ENCODE peak calls at places on chromosomes 3 and 15, in four cellular contexts. W, H, A and Q are unnamed samples.

GRCh38 chr3:139101396-139101795 is 56.7 kb upstream of the PRR23C start:
- DNase-seq in A (no peak), W (no peak), H (no peak), Q (no peak)

GRCh38 chr3:151476344-151477018 is 15.6 kb upstream of the IGSF10 start:
- DNase-seq in A (no peak), W (no peak), H (no peak), Q (no peak)

GRCh38 chr3:38634133-38634532 is 15.4 kb downstream of the SCN5A start:
- DNase-seq in W (no peak), A (no peak), H (peak), Q (no peak)

GRCh38 chr15:74322558-74323180 is 44.8 kb downstream of the CYP11A1 start:
- DNase-seq in A (no peak), H (peak), W (peak), Q (peak)

GRCh38 chr3:45915518-45916231 is 27.6 kb upstream of the CXCR6 start:
- DNase-seq in A (peak), H (no peak), W (peak), Q (no peak)

GRCh38 chr15:39205081-39205480 is 375.8 kb upstream of the THBS1 start:
- DNase-seq in W (no peak), A (no peak), H (no peak), Q (no peak)

GRCh38 chr3:193857996-193858395 is 265.0 kb downstream of the OPA1 start:
- DNase-seq in A (no peak), H (no peak), W (no peak), Q (no peak)

GRCh38 chr15:69857686-69858391 is 239.9 kb downstream of the TLE3 start:
- DNase-seq in A (no peak), W (no peak), H (no peak), Q (no peak)

GRCh38 chr3:172221550-172221949 is 182.2 kb downstream of the FNDC3B start:
- DNase-seq in A (no peak), W (no peak), H (no peak), Q (no peak)

GRCh38 chr3:105747056-105747455 is 121.8 kb downstream of the CBLB start:
- DNase-seq in H (no peak), W (no peak), A (no peak), Q (no peak)

GRCh38 chr3:179760944-179761343 is 108.1 kb downstream of the USP13 start:
- DNase-seq in A (no peak), H (peak), W (no peak), Q (no peak)

GRCh38 chr15:31457161-31457560 is 130.5 kb downstream of the KLF13 start:
- DNase-seq in H (no peak), A (no peak), W (no peak), Q (no peak)

GRCh38 chr3:101020616-101021015 is 27.4 kb upstream of the ABI3BP start:
- DNase-seq in H (no peak), A (no peak), W (no peak), Q (no peak)

GRCh38 chr3:155154255-155154654 is 74.1 kb downstream of the MME start:
- DNase-seq in W (no peak), A (no peak), H (no peak), Q (no peak)

GRCh38 chr3:126546549-126547239 is 12.0 kb downstream of the C3orf22 start:
- DNase-seq in A (no peak), H (no peak), W (no peak), Q (peak)

DNA sequence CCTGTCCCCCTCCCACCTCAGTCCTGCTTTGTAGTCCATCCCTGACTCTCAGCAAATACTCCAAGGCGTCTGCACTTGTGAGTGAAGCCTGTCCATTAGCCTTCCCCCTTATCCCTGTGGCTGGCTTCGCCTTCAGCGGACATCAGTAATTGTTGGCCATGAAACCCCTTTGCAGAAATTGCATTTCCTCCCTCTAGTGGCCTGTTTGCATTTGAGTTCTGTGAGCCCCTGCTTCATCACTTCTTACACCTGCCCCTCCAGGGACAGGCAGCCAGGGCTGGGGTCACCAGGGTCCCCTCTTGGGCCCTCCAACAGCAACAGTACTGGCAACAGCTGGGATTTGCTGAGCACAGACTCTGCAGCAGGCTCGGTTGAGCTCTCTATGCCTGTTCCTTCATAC is 9.0 kb upstream of the LRRK1 start:
- DNase-seq in H (no peak), A (no peak), W (no peak), Q (no peak)
- TF ChIP-seq CTCF in H (peak), A (peak), W (no peak), Q (no peak)

GRCh38 chr15:79310985-79311900 is at the start of gene TMED3:
- DNase-seq in H (peak), W (peak), A (peak), Q (peak)

GRCh38 chr15:79307251-79307650 is 3.7 kb upstream of the TMED3 start:
- DNase-seq in W (no peak), H (no peak), A (no peak), Q (no peak)

GRCh38 chr15:79311901-79312553 is 1.1 kb downstream of the TMED3 start:
- DNase-seq in H (no peak), A (peak), W (no peak), Q (peak)

GRCh38 chr15:79308874-79309273 is 2.0 kb upstream of the TMED3 start:
- DNase-seq in A (no peak), H (no peak), W (no peak), Q (no peak)

GRCh38 chr15:79310612-79310984 is 314 bp upstream of the TMED3 start:
- DNase-seq in A (no peak), W (no peak), H (peak), Q (no peak)
- TF ChIP-seq MXI1 in A (peak), W (peak), H (peak), Q (peak)

GRCh38 chr3:143045639-143046038 is 44.3 kb downstream of the U2SURP start:
- DNase-seq in H (no peak), A (no peak), W (no peak), Q (no peak)
- TF ChIP-seq ZBTB33 in H (no peak), A (no peak), W (no peak), Q (no peak)

GRCh38 chr3:145637105-145637504 is 523.9 kb downstream of the PLOD2 start:
- DNase-seq in H (no peak), A (no peak), W (no peak), Q (no peak)

GRCh38 chr3:145639207-145639606 is 521.8 kb downstream of the PLOD2 start:
- DNase-seq in H (no peak), A (no peak), W (no peak), Q (no peak)

DNA sequence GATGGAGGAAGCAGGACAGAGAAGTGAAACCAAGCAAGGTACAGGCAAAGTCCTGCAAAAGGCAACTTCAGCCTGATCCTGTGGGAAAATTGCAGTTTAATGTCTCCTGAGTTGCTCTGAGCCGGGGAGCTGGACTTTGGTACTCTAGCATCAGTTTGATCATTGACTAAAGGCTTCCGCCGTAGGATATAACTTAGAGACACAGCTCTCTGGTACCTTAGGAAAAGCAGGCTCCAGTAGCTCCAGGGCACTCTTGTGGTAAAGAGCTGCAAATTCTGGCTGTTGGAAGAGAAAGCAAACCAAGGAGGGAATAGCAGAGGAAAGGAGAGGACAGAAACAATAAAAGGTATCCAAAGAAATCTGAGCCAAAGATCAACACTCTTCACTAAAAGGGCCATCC is 521.1 kb downstream of the PLOD2 start:
- DNase-seq in H (peak), A (no peak), W (no peak), Q (no peak)
- TF ChIP-seq CTCF in H (peak), A (no peak), W (no peak), Q (no peak)

DNA sequence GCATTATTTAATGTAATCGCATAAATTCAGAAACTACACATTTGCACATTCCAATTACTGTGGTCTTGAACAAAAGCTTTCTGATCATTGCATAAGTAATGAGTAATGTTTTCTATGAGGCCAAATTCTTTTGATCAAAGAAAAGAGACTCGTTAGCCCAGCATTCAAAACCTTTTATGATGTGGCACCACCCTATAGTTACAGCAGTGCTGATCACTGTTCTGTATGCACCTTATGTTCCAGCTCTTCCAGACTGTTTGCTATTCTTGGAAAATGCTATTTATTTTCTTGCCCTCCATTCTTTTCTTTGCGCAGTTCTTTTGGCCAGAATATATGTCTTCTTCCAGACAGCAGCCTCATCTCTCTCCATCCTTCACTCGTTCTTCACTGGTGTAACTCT is 42.3 kb downstream of the MAP3K13 start:
- DNase-seq in H (no peak), A (no peak), W (no peak), Q (no peak)
- TF ChIP-seq MXI1 in H (no peak), A (no peak), W (no peak), Q (no peak)

DNA sequence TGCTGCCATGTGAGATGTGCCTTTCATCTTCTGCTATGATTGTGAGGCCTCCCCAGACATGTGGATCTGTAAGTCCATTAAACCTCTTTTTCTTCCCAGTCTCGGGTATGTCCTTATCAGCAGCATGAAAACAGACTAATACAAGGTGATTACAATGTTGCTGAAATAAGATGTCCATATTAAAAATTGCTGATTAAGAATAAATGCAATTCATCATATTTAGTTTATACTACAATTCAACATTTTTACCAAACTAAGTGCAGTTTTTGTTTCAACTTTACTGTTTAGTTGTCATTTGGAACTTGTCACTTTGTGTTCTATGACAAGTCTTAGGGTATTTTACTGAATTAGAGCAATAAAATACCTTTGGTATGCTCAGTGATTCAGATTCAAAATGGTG is 127.6 kb upstream of the TMCO5A start:
- DNase-seq in W (no peak), H (no peak), A (no peak), Q (no peak)
- TF ChIP-seq ZBTB33 in W (no peak), H (no peak), A (no peak), Q (no peak)

GRCh38 chr15:58535894-58536293 is 104.1 kb downstream of the LIPC start:
- DNase-seq in W (no peak), H (no peak), A (no peak), Q (no peak)

GRCh38 chr15:58536414-58536813 is 104.6 kb downstream of the LIPC start:
- DNase-seq in W (no peak), H (no peak), A (no peak), Q (no peak)

GRCh38 chr15:58535337-58535736 is 103.5 kb downstream of the LIPC start:
- DNase-seq in H (no peak), W (no peak), A (no peak), Q (no peak)

GRCh38 chr15:58532126-58532525 is 100.3 kb downstream of the LIPC start:
- DNase-seq in A (no peak), W (no peak), H (no peak), Q (no peak)

GRCh38 chr15:58534556-58534955 is 102.8 kb downstream of the LIPC start:
- DNase-seq in A (no peak), H (no peak), W (no peak), Q (no peak)
- TF ChIP-seq CTCF in A (no peak), H (no peak), W (no peak), Q (no peak)

GRCh38 chr3:47413751-47414150 is 32.9 kb downstream of the PTPN23 start:
- DNase-seq in W (no peak), A (no peak), H (no peak), Q (no peak)
- TF ChIP-seq MXI1 in W (no peak), A (no peak), H (no peak), Q (no peak)